ENCODE peak calls at places on chromosomes 7 and 10, in nine cellular contexts. P, S, J, Z, M, A, L, N and K are unnamed samples.

GRCh38 chr7:1611708-1612241 is 41.9 kb upstream of the PSMG3 start:
- DNase-seq in J (no peak), L (peak; percentile 81), Z (no peak), A (no peak), P (no peak), S (peak; percentile 77), M (peak; percentile 31), N (no peak), K (peak; percentile 35)

GRCh38 chr10:2619927-2620326 is 447.4 kb upstream of the PFKP start:
- DNase-seq in S (no peak), L (peak; percentile 26), N (no peak), A (no peak), P (no peak), Z (no peak), J (no peak), M (no peak), K (no peak)

GRCh38 chr7:18778594-18778993 is 283.0 kb downstream of the HDAC9 start:
- DNase-seq in M (no peak), N (no peak), L (no peak), S (peak; percentile 58), A (no peak), J (no peak), P (no peak), Z (no peak), K (no peak)

GRCh38 chr7:14377646-14378266 is 388.3 kb upstream of the ETV1 start:
- DNase-seq in M (peak; percentile 20), N (no peak), L (no peak), S (peak; percentile 79), J (no peak), P (no peak), Z (no peak), A (no peak), K (peak; percentile 6)

GRCh38 chr7:47669178-47669878 is 87.4 kb upstream of the TNS3 start:
- DNase-seq in M (peak; percentile 94), J (no peak), N (peak; percentile 91), A (peak; percentile 87), L (peak; percentile 97), Z (no peak), S (peak; percentile 92), P (no peak), K (peak; percentile 79)

GRCh38 chr7:106618480-106618879 is 42.5 kb downstream of the CCDC71L start:
- DNase-seq in Z (no peak), A (no peak), N (no peak), S (peak; percentile 89), L (peak; percentile 43), M (no peak), P (no peak), J (no peak), K (no peak)

GRCh38 chr10:131860806-131861440 is 39.9 kb upstream of the PPP2R2D start:
- DNase-seq in J (no peak), Z (peak; percentile 4), S (no peak), P (no peak), N (no peak), L (no peak), M (no peak), A (no peak), K (no peak)

GRCh38 chr10:104433611-104434010 is 80.0 kb downstream of the CFAP58 start:
- DNase-seq in L (no peak), N (no peak), P (no peak), Z (no peak), S (no peak), M (no peak), A (no peak), J (no peak), K (no peak)

GRCh38 chr7:136528329-136528728 is 340.1 kb upstream of the CHRM2 start:
- DNase-seq in Z (no peak), S (peak; percentile 49), M (peak; percentile 43), J (no peak), A (no peak), L (peak; percentile 92), N (no peak), P (no peak), K (no peak)

GRCh38 chr10:100743626-100744135 is 1.7 kb upstream of the PAX2 start:
- DNase-seq in S (peak; percentile 76), L (peak; percentile 45), Z (peak; percentile 66), A (peak; percentile 86), J (no peak), N (peak; percentile 70), M (peak; percentile 5), P (peak; percentile 36), K (no peak)

GRCh38 chr7:45643630-45644029 is 69.5 kb downstream of the ADCY1 start:
- DNase-seq in A (no peak), P (no peak), J (no peak), L (no peak), Z (no peak), M (no peak), N (no peak), S (no peak), K (no peak)

GRCh38 chr10:31947144-31947926 is 18.7 kb upstream of the ARHGAP12 start:
- DNase-seq in S (peak; percentile 93), J (no peak), A (peak; percentile 20), P (no peak), N (peak; percentile 34), Z (no peak), M (peak; percentile 67), L (peak; percentile 96), K (no peak)

GRCh38 chr10:123517376-123517775 is 148.8 kb upstream of the GPR26 start:
- DNase-seq in A (no peak), M (no peak), S (no peak), J (no peak), Z (no peak), P (no peak), L (no peak), N (no peak), K (no peak)

GRCh38 chr7:52479990-52480389 is 555.4 kb upstream of the POM121L12 start:
- DNase-seq in P (no peak), A (no peak), M (no peak), L (no peak), S (no peak), Z (no peak), J (no peak), N (no peak), K (no peak)

GRCh38 chr7:111486472-111487142 is 75.7 kb downstream of the IMMP2L start:
- DNase-seq in Z (no peak), S (peak; percentile 79), N (peak; percentile 49), P (no peak), M (no peak), A (peak; percentile 57), L (peak; percentile 62), J (no peak), K (no peak)

GRCh38 chr7:41886906-41887311 is 184.0 kb upstream of the INHBA start:
- DNase-seq in M (peak; percentile 86), J (no peak), A (no peak), S (peak; percentile 95), Z (no peak), P (no peak), N (no peak), L (peak; percentile 88), K (no peak)

GRCh38 chr7:155918720-155919399 is 106.6 kb upstream of the SHH start:
- DNase-seq in L (peak; percentile 73), M (peak; percentile 86), Z (no peak), N (no peak), A (no peak), S (peak; percentile 82), P (no peak), J (no peak), K (peak; percentile 88)

GRCh38 chr10:97587183-97587582 is 2.3 kb upstream of the C10orf62 start:
- DNase-seq in Z (no peak), L (no peak), J (no peak), P (no peak), N (no peak), S (no peak), A (no peak), M (no peak), K (no peak)

GRCh38 chr7:102152672-102153585 is 133.7 kb upstream of the SH2B2 start:
- DNase-seq in Z (no peak), J (no peak), L (peak; percentile 93), N (no peak), P (no peak), A (no peak), M (no peak), S (peak; percentile 89), K (peak; percentile 42)

GRCh38 chr7:94129443-94130140 is 125.4 kb upstream of the BET1 start:
- DNase-seq in S (peak; percentile 80), N (no peak), M (peak; percentile 82), Z (no peak), P (no peak), A (no peak), L (peak; percentile 90), J (no peak), K (peak; percentile 56)

GRCh38 chr7:39098506-39098905 is 120.8 kb downstream of the POU6F2 start:
- DNase-seq in L (no peak), M (no peak), Z (no peak), P (no peak), A (no peak), N (no peak), S (no peak), J (no peak), K (no peak)

GRCh38 chr10:12319085-12319484 is 30.3 kb upstream of the CAMK1D start:
- DNase-seq in Z (no peak), J (no peak), P (no peak), M (no peak), S (no peak), L (no peak), N (no peak), A (no peak), K (no peak)

GRCh38 chr10:37434091-37434490 is 308.7 kb downstream of the ANKRD30A start:
- DNase-seq in M (no peak), J (no peak), L (no peak), P (no peak), S (peak; percentile 3), A (peak; percentile 58), N (no peak), Z (no peak), K (no peak)

GRCh38 chr7:17405786-17406185 is 107.3 kb downstream of the AHR start:
- DNase-seq in L (peak; percentile 93), Z (no peak), P (no peak), A (no peak), J (no peak), M (peak; percentile 93), N (no peak), S (peak; percentile 96), K (peak; percentile 93)

GRCh38 chr7:47875406-47875805 is 72.9 kb downstream of the PKD1L1 start:
- DNase-seq in N (no peak), S (no peak), J (no peak), M (no peak), Z (no peak), L (peak; percentile 22), A (no peak), P (no peak), K (no peak)

GRCh38 chr10:80487791-80488538 is 33.9 kb downstream of the TSPAN14 start:
- DNase-seq in M (no peak), N (no peak), A (peak; percentile 80), S (no peak), J (no peak), L (no peak), Z (peak; percentile 80), P (no peak), K (no peak)

GRCh38 chr10:11068861-11069633 is 51.4 kb downstream of the CELF2 start:
- DNase-seq in P (no peak), L (no peak), S (peak; percentile 4), M (no peak), Z (no peak), A (no peak), N (no peak), J (no peak), K (no peak)

GRCh38 chr7:95089916-95090315 is 182.5 kb downstream of the PPP1R9A start:
- DNase-seq in L (no peak), Z (no peak), N (no peak), J (no peak), S (no peak), A (no peak), P (no peak), M (no peak), K (no peak)

GRCh38 chr7:44163591-44163990 is 22.5 kb upstream of the MYL7 start:
- DNase-seq in L (peak; percentile 88), J (no peak), A (no peak), N (no peak), S (peak; percentile 73), Z (no peak), M (peak; percentile 83), P (no peak), K (peak; percentile 63)

GRCh38 chr10:97590082-97590747 is 694 bp downstream of the C10orf62 start:
- DNase-seq in Z (peak; percentile 16), L (no peak), P (no peak), N (no peak), M (no peak), S (no peak), A (no peak), J (no peak), K (no peak)

GRCh38 chr7:46291064-46291463 is 370.0 kb upstream of the IGFBP3 start:
- DNase-seq in Z (peak; percentile 10), A (no peak), L (peak; percentile 39), N (no peak), M (no peak), P (no peak), J (no peak), S (no peak), K (no peak)